ENCODE peak calls at places on chromosomes 6 and 20, in four cellular contexts. One of them, this sample, is unnamed.

GRCh38 chr6:169263836-169264608 is 10.4 kb upstream of the THBS2 start:
- DNase-seq in endothelial cell of umbilical vein: no peak
- DNase-seq in K562: no peak
- DNase-seq in IMR-90: peak; percentile 64
- DNase-seq in this sample: no peak

GRCh38 chr6:136073216-136073615 is 176.9 kb downstream of the MTFR2 start:
- DNase-seq in endothelial cell of umbilical vein: no peak
- DNase-seq in K562: no peak
- DNase-seq in IMR-90: no peak
- DNase-seq in this sample: no peak

GRCh38 chr6:89079611-89080213 is 839 bp upstream of the PNRC1 start:
- DNase-seq in endothelial cell of umbilical vein: peak; percentile 87
- DNase-seq in K562: no peak
- DNase-seq in IMR-90: peak; percentile 74
- DNase-seq in this sample: no peak

GRCh38 chr6:38678178-38678760 is 24.7 kb downstream of the GLO1 start:
- DNase-seq in endothelial cell of umbilical vein: no peak
- DNase-seq in K562: no peak
- DNase-seq in IMR-90: no peak
- DNase-seq in this sample: no peak

GRCh38 chr20:50727792-50728485 is 3.4 kb upstream of the PARD6B start:
- DNase-seq in endothelial cell of umbilical vein: no peak
- DNase-seq in K562: no peak
- DNase-seq in IMR-90: no peak
- DNase-seq in this sample: no peak

GRCh38 chr20:10674684-10675455 is 1.1 kb upstream of the JAG1 start:
- DNase-seq in endothelial cell of umbilical vein: peak; percentile 83
- DNase-seq in K562: peak; percentile 67
- DNase-seq in IMR-90: peak; percentile 66
- DNase-seq in this sample: no peak

GRCh38 chr6:21666788-21667681 is 73.5 kb downstream of the SOX4 start:
- DNase-seq in endothelial cell of umbilical vein: peak; percentile 28
- DNase-seq in K562: no peak
- DNase-seq in IMR-90: no peak
- DNase-seq in this sample: no peak

GRCh38 chr6:11222385-11223277 is 9.8 kb downstream of the NEDD9 start:
- DNase-seq in endothelial cell of umbilical vein: peak; percentile 9
- DNase-seq in K562: no peak
- DNase-seq in IMR-90: no peak
- DNase-seq in this sample: no peak

GRCh38 chr6:21354805-21355238 is 238.7 kb upstream of the SOX4 start:
- DNase-seq in endothelial cell of umbilical vein: no peak
- DNase-seq in K562: no peak
- DNase-seq in IMR-90: no peak
- DNase-seq in this sample: no peak

GRCh38 chr20:40689100-40689942 is at the start of gene MAFB:
- DNase-seq in endothelial cell of umbilical vein: peak; percentile 95
- DNase-seq in K562: peak; percentile 54
- DNase-seq in IMR-90: peak; percentile 71
- DNase-seq in this sample: no peak

GRCh38 chr6:159616456-159616855 is 76.6 kb downstream of the SOD2 start:
- DNase-seq in endothelial cell of umbilical vein: no peak
- DNase-seq in K562: no peak
- DNase-seq in IMR-90: no peak
- DNase-seq in this sample: no peak

GRCh38 chr6:110618591-110619267 is 142.3 kb upstream of the SLC22A16 start:
- DNase-seq in endothelial cell of umbilical vein: peak; percentile 56
- DNase-seq in K562: no peak
- DNase-seq in IMR-90: peak; percentile 28
- DNase-seq in this sample: no peak

GRCh38 chr6:134821914-134822862 is 127.7 kb downstream of the ALDH8A1 start:
- DNase-seq in endothelial cell of umbilical vein: no peak
- DNase-seq in K562: no peak
- DNase-seq in IMR-90: peak; percentile 54
- DNase-seq in this sample: no peak

GRCh38 chr6:11805259-11806053 is 26.9 kb upstream of the ADTRP start:
- DNase-seq in endothelial cell of umbilical vein: no peak
- DNase-seq in K562: peak; percentile 27
- DNase-seq in IMR-90: no peak
- DNase-seq in this sample: peak; percentile 44

GRCh38 chr6:167161895-167162467 is 4.2 kb upstream of the GPR31 start:
- DNase-seq in endothelial cell of umbilical vein: no peak
- DNase-seq in K562: no peak
- DNase-seq in IMR-90: no peak
- DNase-seq in this sample: no peak

GRCh38 chr6:46011241-46012085 is 4.2 kb downstream of the CLIC5 start:
- DNase-seq in endothelial cell of umbilical vein: peak; percentile 29
- DNase-seq in K562: no peak
- DNase-seq in IMR-90: no peak
- DNase-seq in this sample: no peak

GRCh38 chr20:25082498-25082873 is 545 bp upstream of the VSX1 start:
- DNase-seq in endothelial cell of umbilical vein: no peak
- DNase-seq in K562: no peak
- DNase-seq in IMR-90: no peak
- DNase-seq in this sample: no peak

GRCh38 chr20:1322511-1323245 is 6.3 kb downstream of the SDCBP2 start:
- DNase-seq in endothelial cell of umbilical vein: peak; percentile 99
- DNase-seq in K562: no peak
- DNase-seq in IMR-90: peak; percentile 99
- DNase-seq in this sample: no peak

GRCh38 chr20:2914160-2914559 is 40.9 kb downstream of the PTPRA start:
- DNase-seq in endothelial cell of umbilical vein: peak; percentile 36
- DNase-seq in K562: no peak
- DNase-seq in IMR-90: no peak
- DNase-seq in this sample: no peak

GRCh38 chr20:25300496-25301170 is 52.7 kb downstream of the PYGB start:
- DNase-seq in endothelial cell of umbilical vein: no peak
- DNase-seq in K562: no peak
- DNase-seq in IMR-90: peak; percentile 42
- DNase-seq in this sample: no peak

GRCh38 chr6:32973144-32973854 is 4.9 kb downstream of the BRD2 start:
- DNase-seq in endothelial cell of umbilical vein: peak; percentile 40
- DNase-seq in K562: peak; percentile 58
- DNase-seq in IMR-90: peak; percentile 40
- DNase-seq in this sample: no peak

GRCh38 chr20:40506567-40506966 is 182.5 kb downstream of the MAFB start:
- DNase-seq in endothelial cell of umbilical vein: peak; percentile 34
- DNase-seq in K562: no peak
- DNase-seq in IMR-90: peak; percentile 80
- DNase-seq in this sample: peak; percentile 97

GRCh38 chr6:4973415-4973814 is 30.4 kb downstream of the RPP40 start:
- DNase-seq in endothelial cell of umbilical vein: no peak
- DNase-seq in K562: no peak
- DNase-seq in IMR-90: no peak
- DNase-seq in this sample: no peak

GRCh38 chr20:32036716-32037355 is 15.2 kb upstream of the HCK start:
- DNase-seq in endothelial cell of umbilical vein: no peak
- DNase-seq in K562: no peak
- DNase-seq in IMR-90: peak; percentile 47
- DNase-seq in this sample: no peak

GRCh38 chr6:33070909-33071308 is 2.5 kb downstream of the HLA-DPA1 start:
- DNase-seq in endothelial cell of umbilical vein: no peak
- DNase-seq in K562: no peak
- DNase-seq in IMR-90: no peak
- DNase-seq in this sample: no peak

GRCh38 chr20:51339721-51340450 is 202.6 kb downstream of the NFATC2 start:
- DNase-seq in endothelial cell of umbilical vein: peak; percentile 61
- DNase-seq in K562: no peak
- DNase-seq in IMR-90: no peak
- DNase-seq in this sample: no peak

GRCh38 chr6:31057426-31058003 is 47.2 kb downstream of the MUC22 start:
- DNase-seq in endothelial cell of umbilical vein: no peak
- DNase-seq in K562: no peak
- DNase-seq in IMR-90: peak; percentile 63
- DNase-seq in this sample: no peak

GRCh38 chr6:154408906-154409500 is 52.4 kb upstream of the IPCEF1 start:
- DNase-seq in endothelial cell of umbilical vein: peak; percentile 65
- DNase-seq in K562: no peak
- DNase-seq in IMR-90: peak; percentile 66
- DNase-seq in this sample: no peak

GRCh38 chr6:151399679-151400078 is 8.3 kb upstream of the ZBTB2 start:
- DNase-seq in endothelial cell of umbilical vein: no peak
- DNase-seq in K562: no peak
- DNase-seq in IMR-90: no peak
- DNase-seq in this sample: no peak

GRCh38 chr6:90351696-90352095 is 55.1 kb upstream of the BACH2 start:
- DNase-seq in endothelial cell of umbilical vein: no peak
- DNase-seq in K562: no peak
- DNase-seq in IMR-90: peak; percentile 67
- DNase-seq in this sample: no peak

GRCh38 chr6:43891072-43891870 is 121.3 kb downstream of the VEGFA start:
- DNase-seq in endothelial cell of umbilical vein: no peak
- DNase-seq in K562: no peak
- DNase-seq in IMR-90: no peak
- DNase-seq in this sample: no peak

GRCh38 chr6:130760006-130760405 is 67.2 kb upstream of the SMLR1 start:
- DNase-seq in endothelial cell of umbilical vein: peak; percentile 47
- DNase-seq in K562: no peak
- DNase-seq in IMR-90: peak; percentile 61
- DNase-seq in this sample: peak; percentile 7

GRCh38 chr20:50346372-50347347 is 156.0 kb downstream of the CEBPB start:
- DNase-seq in endothelial cell of umbilical vein: peak; percentile 81
- DNase-seq in K562: no peak
- DNase-seq in IMR-90: peak; percentile 92
- DNase-seq in this sample: no peak

DNA sequence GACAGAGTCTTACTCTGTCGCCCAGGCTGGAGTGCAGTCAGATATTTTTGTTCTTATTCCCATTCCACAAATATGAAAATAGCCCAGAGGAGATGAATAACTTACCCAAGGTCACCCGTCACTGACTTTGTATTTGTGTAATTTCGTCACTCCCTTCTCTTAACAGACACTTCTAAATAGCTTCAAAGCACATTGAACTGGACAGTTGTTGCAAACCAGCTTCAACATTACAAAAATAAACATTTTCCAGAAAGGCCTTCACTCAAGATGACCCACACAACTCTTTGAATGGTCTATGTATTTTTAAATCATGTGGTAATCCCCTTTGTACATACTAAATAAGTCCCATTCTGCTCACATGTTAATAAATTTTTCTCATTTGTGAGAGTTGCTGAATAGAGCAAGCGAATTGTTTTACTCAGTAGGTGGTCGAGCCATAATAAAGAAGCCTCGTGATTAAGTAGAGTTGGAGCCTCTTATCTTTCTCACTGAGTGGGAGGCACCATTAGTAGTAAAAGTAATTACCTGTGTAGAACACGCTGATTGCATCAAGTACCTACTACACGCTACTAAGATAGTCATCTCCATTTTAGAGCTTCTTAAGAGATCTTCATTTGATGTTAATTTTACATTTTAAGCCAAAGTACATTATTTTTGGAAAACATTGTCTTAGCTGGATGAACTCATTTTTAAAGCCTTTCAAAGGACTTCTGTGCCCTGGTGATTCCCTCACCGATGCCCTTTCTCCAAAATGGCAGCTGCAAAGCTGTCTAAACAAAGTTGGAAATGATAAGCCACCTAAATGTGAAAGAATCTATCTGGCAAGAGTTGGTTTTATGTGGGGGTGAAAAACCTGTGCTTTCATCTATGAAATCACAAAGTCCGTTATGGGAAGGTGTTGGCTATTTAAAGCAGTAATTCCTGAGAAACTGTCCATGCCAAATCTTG is 110.0 kb downstream of the TSHZ2 start:
- DNase-seq in endothelial cell of umbilical vein: no peak
- DNase-seq in K562: no peak
- DNase-seq in IMR-90: no peak
- DNase-seq in this sample: no peak
- H2AFZ ChIP-seq in endothelial cell of umbilical vein: no peak overlapping the region
- H2AFZ ChIP-seq in K562: no peak overlapping the region
- H2AFZ ChIP-seq in IMR-90: no peak overlapping the region
- H2AFZ ChIP-seq in this sample: no peak overlapping the region

GRCh38 chr6:34300332-34300751 is 51.5 kb upstream of the SMIM29 start:
- DNase-seq in endothelial cell of umbilical vein: no peak
- DNase-seq in K562: no peak
- DNase-seq in IMR-90: no peak
- DNase-seq in this sample: no peak

GRCh38 chr6:34304164-34304563 is 55.4 kb upstream of the SMIM29 start:
- DNase-seq in endothelial cell of umbilical vein: no peak
- DNase-seq in K562: no peak
- DNase-seq in IMR-90: no peak
- DNase-seq in this sample: no peak

GRCh38 chr6:34302929-34303328 is 54.1 kb upstream of the SMIM29 start:
- DNase-seq in endothelial cell of umbilical vein: no peak
- DNase-seq in K562: no peak
- DNase-seq in IMR-90: no peak
- DNase-seq in this sample: no peak

GRCh38 chr6:34298941-34299340 is 50.1 kb upstream of the SMIM29 start:
- DNase-seq in endothelial cell of umbilical vein: no peak
- DNase-seq in K562: no peak
- DNase-seq in IMR-90: no peak
- DNase-seq in this sample: no peak

DNA sequence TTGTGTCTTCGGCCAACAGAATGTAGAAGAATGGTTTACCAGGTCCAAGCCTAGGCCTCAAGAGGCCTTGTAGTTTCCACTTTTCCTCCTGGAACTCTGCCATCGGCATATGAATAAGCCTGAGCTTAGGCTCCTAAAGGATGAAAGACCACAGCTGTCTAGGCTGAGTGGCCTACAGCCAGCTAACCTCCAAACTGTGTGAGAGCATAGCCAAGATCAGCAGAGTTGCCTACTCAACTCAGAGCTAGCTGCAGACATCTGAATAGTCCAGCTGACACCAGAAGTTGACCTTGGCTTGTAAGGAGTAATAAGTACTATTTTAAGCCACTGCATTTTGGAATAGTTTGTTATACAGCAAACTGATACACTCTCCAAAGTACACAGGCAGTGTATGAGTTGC is 52.6 kb upstream of the SMIM29 start:
- DNase-seq in endothelial cell of umbilical vein: peak; percentile 66
- DNase-seq in K562: no peak
- DNase-seq in IMR-90: peak; percentile 94
- DNase-seq in this sample: no peak
- H3K27ac ChIP-seq in endothelial cell of umbilical vein: no peak overlapping the region
- H3K27ac ChIP-seq in K562: peak overlapping the region; percentile 24
- H3K27ac ChIP-seq in IMR-90: no peak overlapping the region
- H3K27ac ChIP-seq in this sample: no peak overlapping the region

GRCh38 chr6:40410792-40411191 is 176.4 kb downstream of the LRFN2 start:
- DNase-seq in endothelial cell of umbilical vein: no peak
- DNase-seq in K562: no peak
- DNase-seq in IMR-90: no peak
- DNase-seq in this sample: no peak

GRCh38 chr6:40411881-40412280 is 175.3 kb downstream of the LRFN2 start:
- DNase-seq in endothelial cell of umbilical vein: no peak
- DNase-seq in K562: no peak
- DNase-seq in IMR-90: no peak
- DNase-seq in this sample: no peak

GRCh38 chr6:40409716-40410397 is 177.3 kb downstream of the LRFN2 start:
- DNase-seq in endothelial cell of umbilical vein: no peak
- DNase-seq in K562: no peak
- DNase-seq in IMR-90: no peak
- DNase-seq in this sample: no peak

GRCh38 chr6:40407239-40407638 is 179.9 kb downstream of the LRFN2 start:
- DNase-seq in endothelial cell of umbilical vein: no peak
- DNase-seq in K562: no peak
- DNase-seq in IMR-90: no peak
- DNase-seq in this sample: no peak

GRCh38 chr6:40409143-40409542 is 178.0 kb downstream of the LRFN2 start:
- DNase-seq in endothelial cell of umbilical vein: no peak
- DNase-seq in K562: no peak
- DNase-seq in IMR-90: no peak
- DNase-seq in this sample: no peak
- H3K9me1 ChIP-seq in endothelial cell of umbilical vein: no peaks in the 10 kb centered on the region
- H3K9me1 ChIP-seq in K562: no peaks in the 10 kb centered on the region
- H3K9me1 ChIP-seq in IMR-90: no peaks in the 10 kb centered on the region
- H3K9me1 ChIP-seq in this sample: no peaks in the 10 kb centered on the region

GRCh38 chr20:43507150-43508080 is at the start of gene L3MBTL1:
- DNase-seq in endothelial cell of umbilical vein: peak; percentile 35
- DNase-seq in K562: peak; percentile 90
- DNase-seq in IMR-90: peak; percentile 23
- DNase-seq in this sample: no peak
- H2AFZ ChIP-seq in endothelial cell of umbilical vein: peak within 1 kb of the TSS; percentile 66
- H2AFZ ChIP-seq in K562: peak within 1 kb of the TSS; percentile 91
- H2AFZ ChIP-seq in IMR-90: peak within 1 kb of the TSS; percentile 96
- H2AFZ ChIP-seq in this sample: peak within 1 kb of the TSS; percentile 83